ENCODE peak calls at places on chromosomes 12 and 14, in six cellular contexts. One of them, this sample, is unnamed.

GRCh38 chr14:25351269-25351668 is 301.3 kb upstream of the STXBP6 start:
- DNase-seq in hepatocyte: no peak
- DNase-seq in mammary epithelial cell: no peak
- DNase-seq in heart left ventricle: no peak
- DNase-seq in body of pancreas: no peak
- DNase-seq in transverse colon: no peak
- DNase-seq in this sample: no peak

GRCh38 chr12:6280053-6280469 is 30.4 kb upstream of the PLEKHG6 start:
- DNase-seq in mammary epithelial cell: peak; percentile 95
- DNase-seq in heart left ventricle: peak; percentile 41
- DNase-seq in hepatocyte: peak; percentile 73
- DNase-seq in transverse colon: peak; percentile 68
- DNase-seq in body of pancreas: peak; percentile 80
- DNase-seq in this sample: peak; percentile 88

GRCh38 chr12:2895511-2895910 is 4.8 kb downstream of the TULP3 start:
- DNase-seq in mammary epithelial cell: no peak
- DNase-seq in heart left ventricle: no peak
- DNase-seq in hepatocyte: no peak
- DNase-seq in body of pancreas: no peak
- DNase-seq in transverse colon: no peak
- DNase-seq in this sample: no peak

GRCh38 chr14:24996930-24997329 is 53.0 kb downstream of the STXBP6 start:
- DNase-seq in transverse colon: no peak
- DNase-seq in mammary epithelial cell: no peak
- DNase-seq in heart left ventricle: no peak
- DNase-seq in hepatocyte: no peak
- DNase-seq in body of pancreas: no peak
- DNase-seq in this sample: no peak

GRCh38 chr12:22043943-22044342 is 2.1 kb upstream of the CMAS start:
- DNase-seq in heart left ventricle: no peak
- DNase-seq in body of pancreas: no peak
- DNase-seq in mammary epithelial cell: no peak
- DNase-seq in hepatocyte: no peak
- DNase-seq in transverse colon: no peak
- DNase-seq in this sample: no peak

GRCh38 chr14:94322648-94323570 is at the start of gene SERPINA6:
- DNase-seq in heart left ventricle: no peak
- DNase-seq in transverse colon: no peak
- DNase-seq in mammary epithelial cell: no peak
- DNase-seq in body of pancreas: peak; percentile 52
- DNase-seq in hepatocyte: peak; percentile 39
- DNase-seq in this sample: no peak

GRCh38 chr12:132633398-132633797 is 14.8 kb downstream of the P2RX2 start:
- DNase-seq in transverse colon: no peak
- DNase-seq in mammary epithelial cell: no peak
- DNase-seq in body of pancreas: no peak
- DNase-seq in hepatocyte: no peak
- DNase-seq in heart left ventricle: no peak
- DNase-seq in this sample: no peak

GRCh38 chr12:72268386-72268785 is 3.8 kb upstream of the TRHDE start:
- DNase-seq in hepatocyte: no peak
- DNase-seq in heart left ventricle: no peak
- DNase-seq in body of pancreas: no peak
- DNase-seq in mammary epithelial cell: no peak
- DNase-seq in transverse colon: no peak
- DNase-seq in this sample: no peak

GRCh38 chr12:46266869-46267617 is 1.8 kb downstream of the SLC38A1 start:
- DNase-seq in heart left ventricle: peak; percentile 39
- DNase-seq in body of pancreas: peak; percentile 71
- DNase-seq in transverse colon: peak; percentile 71
- DNase-seq in mammary epithelial cell: peak; percentile 51
- DNase-seq in hepatocyte: peak; percentile 67
- DNase-seq in this sample: peak; percentile 64

GRCh38 chr12:43285248-43285647 is 266.8 kb downstream of the ADAMTS20 start:
- DNase-seq in body of pancreas: no peak
- DNase-seq in transverse colon: no peak
- DNase-seq in hepatocyte: no peak
- DNase-seq in mammary epithelial cell: peak; percentile 95
- DNase-seq in heart left ventricle: no peak
- DNase-seq in this sample: no peak

GRCh38 chr14:105537580-105538474 is 11.4 kb downstream of the TMEM121 start:
- DNase-seq in transverse colon: peak; percentile 62
- DNase-seq in hepatocyte: peak; percentile 32
- DNase-seq in heart left ventricle: no peak
- DNase-seq in body of pancreas: peak; percentile 74
- DNase-seq in mammary epithelial cell: peak; percentile 19
- DNase-seq in this sample: peak; percentile 59

GRCh38 chr12:113712481-113712880 is 240.8 kb upstream of the LHX5 start:
- DNase-seq in body of pancreas: no peak
- DNase-seq in mammary epithelial cell: no peak
- DNase-seq in transverse colon: no peak
- DNase-seq in hepatocyte: no peak
- DNase-seq in heart left ventricle: no peak
- DNase-seq in this sample: no peak

GRCh38 chr14:100436745-100437406 is 113.7 kb downstream of the SLC25A47 start:
- DNase-seq in body of pancreas: no peak
- DNase-seq in hepatocyte: no peak
- DNase-seq in mammary epithelial cell: no peak
- DNase-seq in heart left ventricle: no peak
- DNase-seq in transverse colon: no peak
- DNase-seq in this sample: no peak

GRCh38 chr12:106883421-106883820 is 72.3 kb upstream of the TMEM263 start:
- DNase-seq in heart left ventricle: no peak
- DNase-seq in mammary epithelial cell: peak; percentile 20
- DNase-seq in body of pancreas: no peak
- DNase-seq in transverse colon: no peak
- DNase-seq in hepatocyte: no peak
- DNase-seq in this sample: no peak

GRCh38 chr12:119338593-119339363 is 4.2 kb downstream of the CCDC60 start:
- DNase-seq in heart left ventricle: no peak
- DNase-seq in transverse colon: no peak
- DNase-seq in mammary epithelial cell: no peak
- DNase-seq in body of pancreas: no peak
- DNase-seq in hepatocyte: no peak
- DNase-seq in this sample: no peak

GRCh38 chr12:124422570-124423523 is 128.0 kb downstream of the RFLNA start:
- DNase-seq in heart left ventricle: peak; percentile 93
- DNase-seq in hepatocyte: peak; percentile 89
- DNase-seq in body of pancreas: peak; percentile 84
- DNase-seq in mammary epithelial cell: peak; percentile 76
- DNase-seq in transverse colon: peak; percentile 92
- DNase-seq in this sample: peak; percentile 91

GRCh38 chr14:95033851-95034622 is 123.3 kb downstream of the DICER1 start:
- DNase-seq in heart left ventricle: no peak
- DNase-seq in hepatocyte: no peak
- DNase-seq in body of pancreas: no peak
- DNase-seq in transverse colon: no peak
- DNase-seq in mammary epithelial cell: no peak
- DNase-seq in this sample: peak; percentile 24

GRCh38 chr12:127340381-127340780 is 926.6 kb upstream of the TMEM132C start:
- DNase-seq in hepatocyte: no peak
- DNase-seq in heart left ventricle: no peak
- DNase-seq in transverse colon: no peak
- DNase-seq in body of pancreas: no peak
- DNase-seq in mammary epithelial cell: no peak
- DNase-seq in this sample: no peak

GRCh38 chr14:20332946-20333782 is at the start of gene CCNB1IP1:
- DNase-seq in mammary epithelial cell: peak; percentile 89
- DNase-seq in hepatocyte: peak; percentile 90
- DNase-seq in heart left ventricle: peak; percentile 78
- DNase-seq in transverse colon: peak; percentile 64
- DNase-seq in body of pancreas: peak; percentile 62
- DNase-seq in this sample: peak; percentile 75

GRCh38 chr14:76034566-76034965 is 49.0 kb downstream of the IFT43 start:
- DNase-seq in mammary epithelial cell: peak; percentile 14
- DNase-seq in transverse colon: no peak
- DNase-seq in hepatocyte: no peak
- DNase-seq in body of pancreas: no peak
- DNase-seq in heart left ventricle: no peak
- DNase-seq in this sample: no peak

GRCh38 chr12:55933158-55933798 is 2.3 kb downstream of the DGKA start:
- DNase-seq in transverse colon: peak; percentile 71
- DNase-seq in body of pancreas: no peak
- DNase-seq in heart left ventricle: no peak
- DNase-seq in mammary epithelial cell: peak; percentile 97
- DNase-seq in hepatocyte: no peak
- DNase-seq in this sample: no peak

GRCh38 chr12:48750769-48751356 is 34.4 kb upstream of the CCNT1 start:
- DNase-seq in body of pancreas: no peak
- DNase-seq in hepatocyte: no peak
- DNase-seq in transverse colon: no peak
- DNase-seq in heart left ventricle: no peak
- DNase-seq in mammary epithelial cell: peak; percentile 56
- DNase-seq in this sample: no peak

GRCh38 chr14:34355584-34356266 is 106.3 kb downstream of the SPTSSA start:
- DNase-seq in body of pancreas: no peak
- DNase-seq in mammary epithelial cell: peak; percentile 97
- DNase-seq in hepatocyte: no peak
- DNase-seq in heart left ventricle: peak; percentile 10
- DNase-seq in transverse colon: no peak
- DNase-seq in this sample: no peak

GRCh38 chr12:42180990-42181611 is 36.4 kb upstream of the GXYLT1 start:
- DNase-seq in hepatocyte: peak; percentile 8
- DNase-seq in body of pancreas: no peak
- DNase-seq in heart left ventricle: no peak
- DNase-seq in transverse colon: no peak
- DNase-seq in mammary epithelial cell: peak; percentile 29
- DNase-seq in this sample: no peak

GRCh38 chr14:76961631-76962302 is 66.7 kb downstream of the IRF2BPL start:
- DNase-seq in mammary epithelial cell: peak; percentile 97
- DNase-seq in hepatocyte: peak; percentile 90
- DNase-seq in body of pancreas: peak; percentile 86
- DNase-seq in transverse colon: peak; percentile 89
- DNase-seq in heart left ventricle: peak; percentile 88
- DNase-seq in this sample: peak; percentile 87

GRCh38 chr12:130925616-130926015 is 28.1 kb upstream of the ADGRD1 start:
- DNase-seq in transverse colon: no peak
- DNase-seq in heart left ventricle: no peak
- DNase-seq in mammary epithelial cell: no peak
- DNase-seq in hepatocyte: no peak
- DNase-seq in body of pancreas: no peak
- DNase-seq in this sample: no peak

GRCh38 chr14:21431126-21431525 is 24.8 kb downstream of the CHD8 start:
- DNase-seq in mammary epithelial cell: no peak
- DNase-seq in heart left ventricle: no peak
- DNase-seq in body of pancreas: no peak
- DNase-seq in hepatocyte: no peak
- DNase-seq in transverse colon: no peak
- DNase-seq in this sample: no peak

GRCh38 chr14:21428930-21429329 is 27.0 kb downstream of the CHD8 start:
- DNase-seq in hepatocyte: no peak
- DNase-seq in body of pancreas: peak; percentile 87
- DNase-seq in transverse colon: no peak
- DNase-seq in mammary epithelial cell: no peak
- DNase-seq in heart left ventricle: peak; percentile 34
- DNase-seq in this sample: no peak
- H3K9me3 ChIP-seq in hepatocyte: no peaks in the 10 kb centered on the region
- H3K9me3 ChIP-seq in body of pancreas: no peaks in the 10 kb centered on the region
- H3K9me3 ChIP-seq in transverse colon: no peaks in the 10 kb centered on the region
- H3K9me3 ChIP-seq in mammary epithelial cell: no peaks in the 10 kb centered on the region
- H3K9me3 ChIP-seq in heart left ventricle: no peaks in the 10 kb centered on the region
- H3K9me3 ChIP-seq in this sample: no peaks in the 10 kb centered on the region

GRCh38 chr12:27434673-27435565 is 11.6 kb upstream of the SMCO2 start:
- DNase-seq in transverse colon: no peak
- DNase-seq in heart left ventricle: no peak
- DNase-seq in mammary epithelial cell: no peak
- DNase-seq in body of pancreas: peak; percentile 21
- DNase-seq in hepatocyte: peak; percentile 19
- DNase-seq in this sample: no peak
- TF ChIP-seq CTCF in transverse colon: peak; percentile 17
- TF ChIP-seq CTCF in heart left ventricle: peak; percentile 67
- TF ChIP-seq CTCF in mammary epithelial cell: peak; percentile 68
- TF ChIP-seq CTCF in body of pancreas: peak; percentile 61
- TF ChIP-seq CTCF in hepatocyte: peak; percentile 54
- TF ChIP-seq CTCF in this sample: no peak

GRCh38 chr12:94386422-94386821 is 73.2 kb downstream of the CEP83 start:
- DNase-seq in body of pancreas: no peak
- DNase-seq in heart left ventricle: peak; percentile 28
- DNase-seq in transverse colon: no peak
- DNase-seq in mammary epithelial cell: no peak
- DNase-seq in hepatocyte: no peak
- DNase-seq in this sample: no peak
- H3K9me3 ChIP-seq in body of pancreas: no peaks in the 10 kb centered on the region
- H3K9me3 ChIP-seq in heart left ventricle: peaks cover 11% of the 10 kb centered on the region
- H3K9me3 ChIP-seq in transverse colon: peaks cover 8% of the 10 kb centered on the region
- H3K9me3 ChIP-seq in mammary epithelial cell: no peaks in the 10 kb centered on the region
- H3K9me3 ChIP-seq in hepatocyte: no peaks in the 10 kb centered on the region
- H3K9me3 ChIP-seq in this sample: peaks cover 4% of the 10 kb centered on the region

GRCh38 chr12:12561305-12562015 is 1.2 kb downstream of the DUSP16 start:
- DNase-seq in heart left ventricle: peak; percentile 70
- DNase-seq in mammary epithelial cell: peak; percentile 55
- DNase-seq in body of pancreas: peak; percentile 78
- DNase-seq in transverse colon: peak; percentile 64
- DNase-seq in hepatocyte: no peak
- DNase-seq in this sample: peak; percentile 64

GRCh38 chr12:12563529-12563928 is 866 bp upstream of the DUSP16 start:
- DNase-seq in transverse colon: no peak
- DNase-seq in body of pancreas: peak; percentile 26
- DNase-seq in mammary epithelial cell: peak; percentile 25
- DNase-seq in heart left ventricle: no peak
- DNase-seq in hepatocyte: no peak
- DNase-seq in this sample: no peak

GRCh38 chr12:12562016-12562483 is 613 bp downstream of the DUSP16 start:
- DNase-seq in heart left ventricle: peak; percentile 31
- DNase-seq in transverse colon: peak; percentile 27
- DNase-seq in hepatocyte: peak; percentile 69
- DNase-seq in mammary epithelial cell: no peak
- DNase-seq in body of pancreas: peak; percentile 46
- DNase-seq in this sample: peak; percentile 31

GRCh38 chr12:12560587-12561304 is 1.9 kb downstream of the DUSP16 start:
- DNase-seq in body of pancreas: peak; percentile 79
- DNase-seq in transverse colon: peak; percentile 68
- DNase-seq in mammary epithelial cell: peak; percentile 89
- DNase-seq in heart left ventricle: peak; percentile 30
- DNase-seq in hepatocyte: peak; percentile 77
- DNase-seq in this sample: peak; percentile 72

GRCh38 chr12:12562585-12563245 is at the start of gene DUSP16:
- DNase-seq in transverse colon: peak; percentile 92
- DNase-seq in mammary epithelial cell: peak; percentile 91
- DNase-seq in heart left ventricle: peak; percentile 93
- DNase-seq in body of pancreas: peak; percentile 94
- DNase-seq in hepatocyte: peak; percentile 96
- DNase-seq in this sample: peak; percentile 87
- TF ChIP-seq CTCF in transverse colon: no peak
- TF ChIP-seq CTCF in mammary epithelial cell: peak; percentile 7
- TF ChIP-seq CTCF in heart left ventricle: peak; percentile 32
- TF ChIP-seq CTCF in body of pancreas: no peak
- TF ChIP-seq CTCF in hepatocyte: no peak
- TF ChIP-seq CTCF in this sample: no peak

DNA sequence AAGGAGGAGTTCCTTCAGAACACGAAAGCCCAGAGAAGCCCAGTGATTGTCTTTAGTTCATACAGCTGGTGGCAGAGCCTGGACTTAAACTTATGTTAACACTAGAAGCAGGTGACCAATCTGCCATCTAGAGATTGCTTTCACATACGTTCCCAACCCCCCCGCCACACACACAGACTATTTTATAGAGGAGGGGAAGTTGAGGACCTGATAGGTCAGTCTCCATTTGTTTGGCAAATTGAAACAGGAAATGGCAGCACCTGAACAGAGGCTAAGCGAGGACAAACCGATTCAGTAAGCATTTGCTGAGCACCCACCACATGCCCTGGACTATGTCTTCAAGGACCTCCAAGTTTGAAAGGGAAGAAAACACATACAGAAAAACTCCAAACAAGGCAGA is 4.8 kb upstream of the PLEKHD1 start:
- DNase-seq in hepatocyte: no peak
- DNase-seq in body of pancreas: no peak
- DNase-seq in transverse colon: no peak
- DNase-seq in heart left ventricle: no peak
- DNase-seq in mammary epithelial cell: no peak
- DNase-seq in this sample: no peak
- H3K9me3 ChIP-seq in hepatocyte: no peaks in the 10 kb centered on the region
- H3K9me3 ChIP-seq in body of pancreas: no peaks in the 10 kb centered on the region
- H3K9me3 ChIP-seq in transverse colon: no peaks in the 10 kb centered on the region
- H3K9me3 ChIP-seq in heart left ventricle: no peaks in the 10 kb centered on the region
- H3K9me3 ChIP-seq in mammary epithelial cell: no peaks in the 10 kb centered on the region
- H3K9me3 ChIP-seq in this sample: no peaks in the 10 kb centered on the region